ENCODE peak calls at places on chromosomes 4 and X, in seven cellular contexts. One of them, this sample, is unnamed.

GRCh38 chr4:124647599-124647998 is 64.9 kb downstream of the ANKRD50 start:
- DNase-seq in GM12878: no peak
- DNase-seq in HCT116: no peak
- DNase-seq in HEK293T: no peak
- DNase-seq in K562: no peak
- DNase-seq in H1: no peak
- DNase-seq in WTC11: no peak
- DNase-seq in this sample: no peak

GRCh38 chr4:156764846-156765245 is 206.8 kb downstream of the PDGFC start:
- DNase-seq in WTC11: no peak
- DNase-seq in H1: no peak
- DNase-seq in HEK293T: no peak
- DNase-seq in GM12878: no peak
- DNase-seq in HCT116: no peak
- DNase-seq in K562: no peak
- DNase-seq in this sample: no peak

GRCh38 chr4:187276786-187277408 is 553.2 kb upstream of the FAT1 start:
- DNase-seq in WTC11: no peak
- DNase-seq in GM12878: no peak
- DNase-seq in HEK293T: no peak
- DNase-seq in HCT116: no peak
- DNase-seq in K562: no peak
- DNase-seq in H1: no peak
- DNase-seq in this sample: no peak

GRCh38 chrX:42978655-42979379 is 200.9 kb upstream of the PPP1R2C start:
- DNase-seq in H1: no peak
- DNase-seq in GM12878: no peak
- DNase-seq in HEK293T: no peak
- DNase-seq in WTC11: no peak
- DNase-seq in K562: no peak
- DNase-seq in HCT116: no peak
- DNase-seq in this sample: no peak

GRCh38 chrX:17442898-17443297 is 67.9 kb downstream of the NHS start:
- DNase-seq in H1: no peak
- DNase-seq in HEK293T: no peak
- DNase-seq in K562: no peak
- DNase-seq in GM12878: no peak
- DNase-seq in WTC11: no peak
- DNase-seq in HCT116: no peak
- DNase-seq in this sample: no peak

GRCh38 chr4:54268151-54268550 is 39.1 kb downstream of the PDGFRA start:
- DNase-seq in HEK293T: no peak
- DNase-seq in HCT116: no peak
- DNase-seq in K562: no peak
- DNase-seq in WTC11: no peak
- DNase-seq in H1: no peak
- DNase-seq in GM12878: no peak
- DNase-seq in this sample: no peak

GRCh38 chr4:77232653-77233052 is 75.6 kb downstream of the CCNG2 start:
- DNase-seq in HCT116: no peak
- DNase-seq in H1: no peak
- DNase-seq in WTC11: no peak
- DNase-seq in K562: no peak
- DNase-seq in GM12878: no peak
- DNase-seq in HEK293T: no peak
- DNase-seq in this sample: no peak

GRCh38 chr4:27090406-27090805 is 229.8 kb downstream of the STIM2 start:
- DNase-seq in K562: no peak
- DNase-seq in HEK293T: no peak
- DNase-seq in H1: no peak
- DNase-seq in GM12878: no peak
- DNase-seq in WTC11: no peak
- DNase-seq in HCT116: no peak
- DNase-seq in this sample: no peak

GRCh38 chr4:165700855-165701254 is 172.2 kb upstream of the TLL1 start:
- DNase-seq in HCT116: peak; percentile 27
- DNase-seq in GM12878: no peak
- DNase-seq in H1: no peak
- DNase-seq in K562: no peak
- DNase-seq in HEK293T: peak; percentile 17
- DNase-seq in WTC11: peak; percentile 46
- DNase-seq in this sample: peak; percentile 12
- TF ChIP-seq SP1 in HCT116: no peak
- TF ChIP-seq SP1 in GM12878: no peak
- TF ChIP-seq SP1 in H1: no peak
- TF ChIP-seq SP1 in K562: no peak
- TF ChIP-seq SP1 in HEK293T: no peak
- TF ChIP-seq SP1 in WTC11: no peak
- TF ChIP-seq SP1 in this sample: no peak

GRCh38 chr4:40040908-40041307 is 15.7 kb upstream of the N4BP2 start:
- DNase-seq in GM12878: no peak
- DNase-seq in HCT116: no peak
- DNase-seq in WTC11: no peak
- DNase-seq in H1: no peak
- DNase-seq in HEK293T: no peak
- DNase-seq in K562: no peak
- DNase-seq in this sample: no peak
- TF ChIP-seq SP1 in GM12878: no peak
- TF ChIP-seq SP1 in HCT116: no peak
- TF ChIP-seq SP1 in WTC11: no peak
- TF ChIP-seq SP1 in H1: no peak
- TF ChIP-seq SP1 in HEK293T: no peak
- TF ChIP-seq SP1 in K562: no peak
- TF ChIP-seq SP1 in this sample: no peak

GRCh38 chr4:120636120-120636630 is 286.4 kb downstream of the PRDM5 start:
- DNase-seq in GM12878: no peak
- DNase-seq in K562: no peak
- DNase-seq in WTC11: no peak
- DNase-seq in HCT116: no peak
- DNase-seq in H1: no peak
- DNase-seq in HEK293T: no peak
- DNase-seq in this sample: no peak

GRCh38 chr4:120630432-120630831 is 292.1 kb downstream of the PRDM5 start:
- DNase-seq in H1: no peak
- DNase-seq in GM12878: no peak
- DNase-seq in WTC11: no peak
- DNase-seq in HCT116: no peak
- DNase-seq in K562: no peak
- DNase-seq in HEK293T: no peak
- DNase-seq in this sample: no peak

GRCh38 chr4:120629546-120629945 is 293.0 kb downstream of the PRDM5 start:
- DNase-seq in HCT116: no peak
- DNase-seq in WTC11: no peak
- DNase-seq in GM12878: no peak
- DNase-seq in HEK293T: no peak
- DNase-seq in K562: no peak
- DNase-seq in H1: no peak
- DNase-seq in this sample: no peak

DNA sequence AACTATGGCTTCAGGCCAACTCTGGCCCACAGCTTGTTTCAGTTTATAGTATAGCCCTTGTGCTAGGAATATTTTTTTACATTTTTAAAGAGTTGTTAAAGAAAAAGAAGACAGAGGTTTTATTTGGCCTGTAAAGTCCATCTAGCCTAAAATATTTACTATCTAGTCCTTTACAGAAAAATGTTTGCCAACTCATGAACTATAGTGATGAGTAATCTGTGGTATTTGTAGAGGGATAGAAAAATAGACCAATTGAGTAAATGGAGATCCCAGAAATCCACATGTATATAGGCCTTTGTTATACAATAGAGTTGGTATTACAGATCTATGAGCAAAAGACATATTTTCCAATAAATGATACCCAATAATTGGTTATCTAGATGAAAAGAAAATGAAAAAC is 288.7 kb downstream of the PRDM5 start:
- DNase-seq in WTC11: no peak
- DNase-seq in HEK293T: no peak
- DNase-seq in K562: no peak
- DNase-seq in H1: no peak
- DNase-seq in GM12878: no peak
- DNase-seq in HCT116: no peak
- DNase-seq in this sample: no peak
- TF ChIP-seq SP1 in WTC11: no peak
- TF ChIP-seq SP1 in HEK293T: no peak
- TF ChIP-seq SP1 in K562: no peak
- TF ChIP-seq SP1 in H1: no peak
- TF ChIP-seq SP1 in GM12878: no peak
- TF ChIP-seq SP1 in HCT116: no peak
- TF ChIP-seq SP1 in this sample: no peak

DNA sequence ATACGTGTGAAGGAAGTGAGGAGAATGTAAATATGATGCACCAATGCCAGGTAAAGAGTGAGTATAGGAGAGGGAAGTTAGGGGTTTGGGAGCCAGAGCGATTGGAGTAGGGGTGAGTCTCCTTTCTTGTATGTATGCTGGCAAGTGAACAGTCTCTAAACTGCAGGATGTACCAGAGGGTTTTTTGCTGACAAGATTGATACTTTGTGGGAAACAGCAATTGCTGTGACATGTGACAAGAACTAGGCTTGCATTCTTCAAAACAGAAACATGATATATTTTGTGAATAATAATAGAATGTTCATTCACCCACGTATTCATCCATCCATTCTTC is 710 bp downstream of the CHIC1 start:
- DNase-seq in K562: no peak
- DNase-seq in WTC11: no peak
- DNase-seq in GM12878: peak; percentile 11
- DNase-seq in HCT116: no peak
- DNase-seq in HEK293T: peak; percentile 7
- DNase-seq in H1: no peak
- DNase-seq in this sample: no peak
- TF ChIP-seq SP1 in K562: no peak
- TF ChIP-seq SP1 in WTC11: no peak
- TF ChIP-seq SP1 in GM12878: no peak
- TF ChIP-seq SP1 in HCT116: no peak
- TF ChIP-seq SP1 in HEK293T: no peak
- TF ChIP-seq SP1 in H1: no peak
- TF ChIP-seq SP1 in this sample: no peak

DNA sequence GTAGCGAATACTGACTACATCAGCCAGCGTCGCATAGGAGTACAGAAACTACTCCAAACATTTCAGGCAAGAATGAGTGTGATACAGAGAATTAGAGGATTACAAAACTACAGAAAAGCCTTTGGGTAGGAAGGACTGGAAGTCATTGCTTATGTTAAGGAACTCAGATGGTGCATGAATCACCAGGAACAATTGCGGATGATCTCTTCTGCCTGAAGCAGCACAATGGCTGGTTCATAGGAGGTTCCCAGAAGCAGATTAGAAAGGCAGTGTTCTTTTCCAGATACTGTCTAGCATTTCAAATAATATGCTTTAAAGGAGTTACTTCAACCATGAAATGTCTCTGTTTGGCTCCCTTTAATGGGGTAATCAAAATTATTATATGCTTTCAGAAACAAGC is 42.5 kb upstream of the MAP9 start:
- DNase-seq in HEK293T: no peak
- DNase-seq in H1: no peak
- DNase-seq in K562: no peak
- DNase-seq in WTC11: no peak
- DNase-seq in HCT116: no peak
- DNase-seq in GM12878: no peak
- DNase-seq in this sample: no peak
- TF ChIP-seq SP1 in HEK293T: no peak
- TF ChIP-seq SP1 in H1: no peak
- TF ChIP-seq SP1 in K562: no peak
- TF ChIP-seq SP1 in WTC11: no peak
- TF ChIP-seq SP1 in HCT116: no peak
- TF ChIP-seq SP1 in GM12878: no peak
- TF ChIP-seq SP1 in this sample: no peak

This sample was measured in HepG2.